ENCODE peak calls at places on chromosomes 5 and 9, in seven cellular contexts. R, W, Z, U, O, A and J are unnamed samples.
A peak's percentile ranks its signal among the peaks of the same experiment; 100 is the strongest.

GRCh38 chr5:1511651-1512540 is 11.9 kb downstream of the LPCAT1 start:
- DNase-seq in O (peak; percentile 37), Z (no peak), W (no peak), U (peak; percentile 39), R (peak; percentile 67), A (no peak), J (peak; percentile 20)

GRCh38 chr5:16179936-16180788 is 571 bp upstream of the MARCHF11 start:
- DNase-seq in O (no peak), Z (no peak), U (no peak), R (no peak), A (no peak), W (no peak), J (no peak)

GRCh38 chr9:72905514-72906480 is 47.1 kb downstream of the ALDH1A1 start:
- DNase-seq in A (no peak), U (no peak), O (no peak), W (no peak), Z (no peak), R (no peak), J (no peak)

GRCh38 chr5:103582364-103582763 is 19.8 kb upstream of the NUDT12 start:
- DNase-seq in A (no peak), O (peak; percentile 52), R (peak; percentile 43), U (no peak), W (peak; percentile 32), Z (peak; percentile 6), J (no peak)

GRCh38 chr5:71883745-71884103 is 164.6 kb downstream of the CARTPT start:
- DNase-seq in Z (no peak), U (no peak), W (no peak), O (no peak), A (no peak), R (peak; percentile 25), J (peak; percentile 25)

GRCh38 chr5:36606437-36607113 is at the start of gene SLC1A3:
- DNase-seq in Z (no peak), O (peak; percentile 85), W (no peak), A (peak; percentile 48), R (peak; percentile 64), U (no peak), J (no peak)

GRCh38 chr5:52740007-52740406 is 47.7 kb upstream of the ITGA1 start:
- DNase-seq in A (no peak), O (no peak), R (no peak), W (peak; percentile 12), Z (no peak), U (no peak), J (no peak)

GRCh38 chr9:86977205-86977835 is 30.0 kb upstream of the GAS1 start:
- DNase-seq in A (no peak), O (peak; percentile 12), W (no peak), Z (no peak), R (peak; percentile 84), U (no peak), J (no peak)

GRCh38 chr9:132350861-132351315 is 3.9 kb downstream of the SETX start:
- DNase-seq in W (no peak), A (no peak), U (no peak), Z (no peak), R (peak; percentile 22), O (no peak), J (no peak)

GRCh38 chr5:174735498-174736350 is 11.3 kb downstream of the MSX2 start:
- DNase-seq in A (no peak), W (peak; percentile 89), U (no peak), R (no peak), Z (no peak), O (peak; percentile 26), J (no peak)

GRCh38 chr9:110016340-110016739 is 191.6 kb downstream of the C9orf152 start:
- DNase-seq in A (no peak), Z (peak; percentile 41), O (peak; percentile 94), W (peak; percentile 12), U (no peak), R (peak; percentile 61), J (peak; percentile 56)

GRCh38 chr9:33273266-33273971 is 8.6 kb downstream of the CHMP5 start:
- DNase-seq in R (no peak), Z (no peak), U (no peak), W (no peak), O (peak; percentile 44), A (no peak), J (no peak)

GRCh38 chr5:150398432-150399157 is 14.1 kb downstream of the CD74 start:
- DNase-seq in A (no peak), U (no peak), R (no peak), W (no peak), O (no peak), Z (no peak), J (no peak)

GRCh38 chr5:52692618-52693017 is 95.1 kb upstream of the ITGA1 start:
- DNase-seq in A (no peak), Z (no peak), R (peak; percentile 43), U (no peak), W (no peak), O (no peak), J (no peak)

GRCh38 chr5:149667084-149667826 is 62.9 kb upstream of the PPARGC1B start:
- DNase-seq in U (no peak), A (no peak), W (peak; percentile 69), R (no peak), O (no peak), Z (no peak), J (no peak)

GRCh38 chr5:88879724-88880123 is 3.3 kb downstream of the MEF2C start:
- DNase-seq in A (no peak), O (no peak), W (no peak), R (no peak), U (no peak), Z (no peak), J (no peak)

GRCh38 chr5:88875609-88876234 is 7.3 kb downstream of the MEF2C start:
- DNase-seq in W (no peak), R (no peak), Z (no peak), O (no peak), A (no peak), U (no peak), J (no peak)

GRCh38 chr5:88876714-88877113 is 6.3 kb downstream of the MEF2C start:
- DNase-seq in A (no peak), U (no peak), Z (no peak), W (no peak), R (no peak), O (no peak), J (no peak)

GRCh38 chr5:88878976-88879375 is 4.0 kb downstream of the MEF2C start:
- DNase-seq in O (no peak), A (no peak), R (peak; percentile 20), Z (no peak), U (no peak), W (no peak), J (no peak)

DNA sequence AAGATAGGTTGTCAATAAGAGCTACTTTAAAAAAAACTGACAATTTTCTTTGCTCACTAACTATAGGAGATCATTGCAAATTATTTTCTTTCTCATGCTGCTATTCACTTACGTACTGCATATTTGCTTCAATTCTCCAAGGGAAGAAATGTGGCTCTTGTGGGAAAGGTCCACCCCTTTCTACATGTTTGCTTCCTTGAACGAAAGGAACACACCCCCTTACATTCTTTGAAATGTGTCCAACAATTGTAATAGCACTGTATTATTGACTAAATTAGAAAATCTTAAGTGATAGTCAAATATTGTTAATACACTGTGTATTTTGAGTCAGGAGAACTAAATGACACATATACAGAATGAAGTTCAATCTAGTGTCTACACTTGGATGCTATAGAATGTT is 5.2 kb downstream of the MEF2C start:
- DNase-seq in O (no peak), Z (no peak), U (no peak), R (peak; percentile 59), A (no peak), W (no peak), J (no peak)
- H3K4me3 ChIP-seq in O (no peak overlapping the region), Z (no peak overlapping the region), U (no peak overlapping the region), R (no peak overlapping the region), A (no peak overlapping the region), W (no peak overlapping the region), J (no peak overlapping the region)

DNA sequence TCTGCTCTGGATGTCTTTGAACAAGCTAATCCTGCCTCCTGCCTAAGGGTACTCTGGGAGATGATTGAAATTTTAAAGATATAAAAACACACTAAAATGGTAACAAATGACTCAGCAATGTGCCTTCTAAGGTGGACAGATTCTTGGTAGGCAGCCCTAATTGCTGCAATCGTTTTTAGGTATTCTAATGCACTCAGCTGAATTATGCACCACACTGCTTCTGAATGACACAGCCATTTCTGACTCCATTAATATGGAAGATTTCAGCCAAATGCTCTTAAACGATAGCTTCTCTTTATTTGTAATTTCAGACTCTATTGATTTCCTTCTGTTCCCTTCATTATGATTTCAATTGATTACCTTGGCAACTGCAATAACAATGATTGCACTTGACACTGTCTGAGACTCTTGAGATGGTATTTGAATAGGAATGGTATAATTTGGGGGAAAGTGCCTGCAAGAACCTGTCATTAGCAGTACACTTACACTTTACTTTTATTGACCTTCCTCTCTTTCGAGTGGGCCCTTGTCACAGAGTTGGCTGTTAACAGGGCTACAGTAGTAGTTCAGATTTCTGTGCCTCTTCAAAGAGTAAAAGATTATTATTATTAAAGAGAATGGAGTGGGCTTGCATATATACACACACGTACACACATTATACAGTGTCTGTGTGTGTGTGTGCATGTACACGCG is 296.1 kb upstream of the DMAC1 start:
- DNase-seq in U (no peak), R (no peak), Z (no peak), O (no peak), A (no peak), W (no peak), J (no peak)
- H3K4me3 ChIP-seq in U (no peak overlapping the region), R (no peak overlapping the region), Z (no peak overlapping the region), O (no peak overlapping the region), A (no peak overlapping the region), W (no peak overlapping the region), J (no peak overlapping the region)

GRCh38 chr9:122126340-122127333 is 32.9 kb downstream of the NDUFA8 start:
- DNase-seq in A (no peak), O (peak; percentile 61), R (peak; percentile 66), U (no peak), W (peak; percentile 53), Z (no peak), J (no peak)
- H3K4me3 ChIP-seq in A (no peak overlapping the region), O (peak overlapping the region; percentile 32), R (peak overlapping the region; percentile 50), U (no peak overlapping the region), W (peak overlapping the region; percentile 16), Z (peak overlapping the region; percentile 36), J (peak overlapping the region; percentile 34)

GRCh38 chr5:76617675-76618074 is 5.5 kb downstream of the F2RL2 start:
- DNase-seq in U (no peak), R (peak; percentile 70), W (no peak), A (no peak), O (peak; percentile 94), Z (peak; percentile 81), J (peak; percentile 34)

GRCh38 chr5:76620166-76620565 is 3.0 kb downstream of the F2RL2 start:
- DNase-seq in W (no peak), A (no peak), O (no peak), Z (no peak), R (no peak), U (no peak), J (no peak)

GRCh38 chr5:76622973-76623596 is at the start of gene F2RL2:
- DNase-seq in O (peak; percentile 91), U (no peak), R (peak; percentile 64), A (no peak), Z (peak; percentile 60), W (no peak), J (peak; percentile 76)

GRCh38 chr5:76625087-76625860 is 2.1 kb upstream of the F2RL2 start:
- DNase-seq in W (no peak), R (no peak), A (no peak), Z (no peak), U (no peak), O (no peak), J (no peak)

DNA sequence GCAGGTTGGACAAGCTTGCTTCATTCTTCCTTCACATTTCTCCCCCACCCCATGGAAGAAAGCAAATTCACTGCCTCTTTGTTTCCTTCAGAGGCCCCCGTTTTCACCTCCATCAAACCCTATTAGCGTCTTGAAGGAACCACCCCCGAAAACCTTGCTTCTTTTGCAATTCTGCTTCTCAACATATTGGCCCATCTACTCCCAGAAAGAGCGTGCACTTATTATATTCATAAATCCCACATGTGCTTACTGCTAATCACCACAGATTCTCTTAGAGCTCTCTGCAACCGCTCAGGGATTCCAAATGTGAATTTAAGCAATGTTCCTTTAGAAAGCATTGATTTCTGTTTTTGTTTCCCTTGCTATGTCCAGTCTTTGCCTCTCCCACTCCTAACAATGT is 1.1 kb downstream of the F2RL2 start:
- DNase-seq in W (no peak), O (no peak), R (no peak), A (no peak), U (no peak), Z (no peak), J (no peak)
- H3K4me3 ChIP-seq in W (peak overlapping the region; percentile 63), O (peak overlapping the region; percentile 26), R (peak overlapping the region; percentile 19), A (no peak overlapping the region), U (no peak overlapping the region), Z (peak overlapping the region; percentile 62), J (peak overlapping the region; percentile 41)